ENCODE peak calls at places on chromosomes 13 and 19, in six cellular contexts. One of them, this sample, is unnamed.

GRCh38 chr13:39516140-39516539 is 86.9 kb downstream of the LHFPL6 start:
- DNase-seq in aorta: no peak
- DNase-seq in ovary: no peak
- DNase-seq in spleen: no peak
- DNase-seq in lower lobe of right lung: no peak
- DNase-seq in HCT116: no peak
- DNase-seq in this sample: peak; percentile 41

GRCh38 chr13:74253161-74253560 is 119.0 kb upstream of the KLF12 start:
- DNase-seq in aorta: no peak
- DNase-seq in ovary: no peak
- DNase-seq in spleen: no peak
- DNase-seq in lower lobe of right lung: no peak
- DNase-seq in HCT116: no peak
- DNase-seq in this sample: no peak

GRCh38 chr13:29858231-29858630 is 7.8 kb upstream of the UBL3 start:
- DNase-seq in aorta: no peak
- DNase-seq in ovary: no peak
- DNase-seq in spleen: no peak
- DNase-seq in lower lobe of right lung: no peak
- DNase-seq in HCT116: no peak
- DNase-seq in this sample: no peak

GRCh38 chr13:113485545-113485944 is 5.0 kb downstream of the DCUN1D2 start:
- DNase-seq in aorta: no peak
- DNase-seq in ovary: no peak
- DNase-seq in spleen: no peak
- DNase-seq in lower lobe of right lung: no peak
- DNase-seq in HCT116: no peak
- DNase-seq in this sample: no peak

GRCh38 chr13:46173656-46174055 is 8.3 kb downstream of the LCP1 start:
- DNase-seq in aorta: no peak
- DNase-seq in ovary: no peak
- DNase-seq in spleen: no peak
- DNase-seq in lower lobe of right lung: no peak
- DNase-seq in HCT116: no peak
- DNase-seq in this sample: no peak

GRCh38 chr13:43072394-43072793 is 49.0 kb downstream of the DNAJC15 start:
- DNase-seq in aorta: no peak
- DNase-seq in ovary: no peak
- DNase-seq in spleen: no peak
- DNase-seq in lower lobe of right lung: peak; percentile 72
- DNase-seq in HCT116: no peak
- DNase-seq in this sample: no peak

GRCh38 chr19:31347828-31348314 is 1.4 kb downstream of the TSHZ3 start:
- DNase-seq in aorta: no peak
- DNase-seq in ovary: peak; percentile 51
- DNase-seq in spleen: no peak
- DNase-seq in lower lobe of right lung: no peak
- DNase-seq in HCT116: no peak
- DNase-seq in this sample: no peak

GRCh38 chr13:42643076-42643475 is 69.1 kb downstream of the TNFSF11 start:
- DNase-seq in aorta: no peak
- DNase-seq in ovary: no peak
- DNase-seq in spleen: peak; percentile 54
- DNase-seq in lower lobe of right lung: no peak
- DNase-seq in HCT116: no peak
- DNase-seq in this sample: no peak

GRCh38 chr19:6501740-6502648 is at the start of gene TUBB4A:
- DNase-seq in aorta: no peak
- DNase-seq in ovary: no peak
- DNase-seq in spleen: peak; percentile 86
- DNase-seq in lower lobe of right lung: no peak
- DNase-seq in HCT116: no peak
- DNase-seq in this sample: peak; percentile 56

GRCh38 chr13:80239571-80240255 is 101.2 kb downstream of the SPRY2 start:
- DNase-seq in aorta: no peak
- DNase-seq in ovary: no peak
- DNase-seq in spleen: no peak
- DNase-seq in lower lobe of right lung: no peak
- DNase-seq in HCT116: no peak
- DNase-seq in this sample: no peak

GRCh38 chr13:31528176-31528575 is 211.2 kb upstream of the RXFP2 start:
- DNase-seq in aorta: no peak
- DNase-seq in ovary: no peak
- DNase-seq in spleen: no peak
- DNase-seq in lower lobe of right lung: no peak
- DNase-seq in HCT116: no peak
- DNase-seq in this sample: no peak

GRCh38 chr13:71870036-71870435 is 3.0 kb upstream of the DACH1 start:
- DNase-seq in aorta: no peak
- DNase-seq in ovary: no peak
- DNase-seq in spleen: no peak
- DNase-seq in lower lobe of right lung: no peak
- DNase-seq in HCT116: no peak
- DNase-seq in this sample: no peak

GRCh38 chr13:41565221-41565620 is 107.9 kb downstream of the RGCC start:
- DNase-seq in aorta: no peak
- DNase-seq in ovary: no peak
- DNase-seq in spleen: no peak
- DNase-seq in lower lobe of right lung: no peak
- DNase-seq in HCT116: no peak
- DNase-seq in this sample: no peak

GRCh38 chr13:73303858-73304257 is 245.1 kb downstream of the KLF5 start:
- DNase-seq in aorta: no peak
- DNase-seq in ovary: no peak
- DNase-seq in spleen: no peak
- DNase-seq in lower lobe of right lung: no peak
- DNase-seq in HCT116: no peak
- DNase-seq in this sample: no peak

GRCh38 chr13:30108913-30109237 is 198.5 kb downstream of the KATNAL1 start:
- DNase-seq in aorta: no peak
- DNase-seq in ovary: no peak
- DNase-seq in spleen: no peak
- DNase-seq in lower lobe of right lung: peak; percentile 82
- DNase-seq in HCT116: no peak
- DNase-seq in this sample: no peak

GRCh38 chr13:113900646-113901045 is 36.8 kb upstream of the GAS6 start:
- DNase-seq in aorta: no peak
- DNase-seq in ovary: peak; percentile 4
- DNase-seq in spleen: no peak
- DNase-seq in lower lobe of right lung: no peak
- DNase-seq in HCT116: no peak
- DNase-seq in this sample: no peak

GRCh38 chr19:15998166-15998565 is 49.4 kb downstream of the OR10H4 start:
- DNase-seq in aorta: no peak
- DNase-seq in ovary: no peak
- DNase-seq in spleen: no peak
- DNase-seq in lower lobe of right lung: no peak
- DNase-seq in HCT116: no peak
- DNase-seq in this sample: no peak

GRCh38 chr19:17779281-17779930 is 15.5 kb upstream of the B3GNT3 start:
- DNase-seq in aorta: no peak
- DNase-seq in ovary: peak; percentile 46
- DNase-seq in spleen: peak; percentile 87
- DNase-seq in lower lobe of right lung: peak; percentile 76
- DNase-seq in HCT116: peak; percentile 93
- DNase-seq in this sample: peak; percentile 50

GRCh38 chr13:91988331-91988730 is 589.9 kb downstream of the GPC5 start:
- DNase-seq in aorta: no peak
- DNase-seq in ovary: no peak
- DNase-seq in spleen: no peak
- DNase-seq in lower lobe of right lung: no peak
- DNase-seq in HCT116: no peak
- DNase-seq in this sample: peak; percentile 83

GRCh38 chr13:90154311-90154960 is 1193.1 kb upstream of the MIR17HG start:
- DNase-seq in aorta: no peak
- DNase-seq in ovary: no peak
- DNase-seq in spleen: no peak
- DNase-seq in lower lobe of right lung: no peak
- DNase-seq in HCT116: no peak
- DNase-seq in this sample: no peak

GRCh38 chr19:3161453-3161852 is 17.1 kb upstream of the S1PR4 start:
- DNase-seq in aorta: peak; percentile 30
- DNase-seq in ovary: no peak
- DNase-seq in spleen: no peak
- DNase-seq in lower lobe of right lung: no peak
- DNase-seq in HCT116: no peak
- DNase-seq in this sample: no peak

GRCh38 chr13:37481005-37481857 is 117.3 kb downstream of the POSTN start:
- DNase-seq in aorta: no peak
- DNase-seq in ovary: no peak
- DNase-seq in spleen: no peak
- DNase-seq in lower lobe of right lung: no peak
- DNase-seq in HCT116: no peak
- DNase-seq in this sample: no peak

GRCh38 chr13:20534038-20534608 is 8.5 kb upstream of the CRYL1 start:
- DNase-seq in aorta: no peak
- DNase-seq in ovary: no peak
- DNase-seq in spleen: no peak
- DNase-seq in lower lobe of right lung: no peak
- DNase-seq in HCT116: no peak
- DNase-seq in this sample: no peak

GRCh38 chr19:47848871-47849473 is 10.1 kb upstream of the TPRX2 start:
- DNase-seq in aorta: no peak
- DNase-seq in ovary: no peak
- DNase-seq in spleen: peak; percentile 23
- DNase-seq in lower lobe of right lung: peak; percentile 54
- DNase-seq in HCT116: peak; percentile 57
- DNase-seq in this sample: peak; percentile 98

GRCh38 chr19:49713236-49713845 is 22.4 kb downstream of the CPT1C start:
- DNase-seq in aorta: no peak
- DNase-seq in ovary: no peak
- DNase-seq in spleen: no peak
- DNase-seq in lower lobe of right lung: no peak
- DNase-seq in HCT116: no peak
- DNase-seq in this sample: no peak

DNA sequence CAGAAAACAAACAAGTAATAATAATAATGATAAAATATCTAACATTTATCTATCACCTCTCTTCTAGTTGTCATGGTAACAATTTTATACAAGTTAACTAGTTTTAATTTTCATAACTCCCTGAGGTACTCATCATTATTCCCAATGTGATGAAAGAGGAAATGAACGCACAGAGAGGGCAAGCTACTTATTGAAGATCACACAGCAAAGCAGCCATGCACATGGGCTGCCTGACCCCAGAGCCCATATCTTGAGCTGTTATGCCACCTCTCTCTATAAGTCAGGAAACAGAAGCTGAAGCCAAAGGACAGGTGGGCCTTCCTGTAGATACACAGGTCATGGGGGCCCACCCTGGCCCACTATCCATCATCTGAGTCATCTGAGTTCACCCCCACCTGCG is 4.9 kb upstream of the KLK4 start:
- DNase-seq in aorta: no peak
- DNase-seq in ovary: no peak
- DNase-seq in spleen: no peak
- DNase-seq in lower lobe of right lung: no peak
- DNase-seq in HCT116: no peak
- DNase-seq in this sample: no peak
- H3K27me3 ChIP-seq in aorta: no peaks in the 10 kb centered on the region
- H3K27me3 ChIP-seq in ovary: no peaks in the 10 kb centered on the region
- H3K27me3 ChIP-seq in spleen: peaks cover 57% of the 10 kb centered on the region
- H3K27me3 ChIP-seq in lower lobe of right lung: peaks cover 48% of the 10 kb centered on the region
- H3K27me3 ChIP-seq in HCT116: peaks cover 9% of the 10 kb centered on the region
- H3K27me3 ChIP-seq in this sample: peaks cover 74% of the 10 kb centered on the region

GRCh38 chr19:12842511-12842910 is 4.2 kb downstream of the MAST1 start:
- DNase-seq in aorta: no peak
- DNase-seq in ovary: no peak
- DNase-seq in spleen: no peak
- DNase-seq in lower lobe of right lung: no peak
- DNase-seq in HCT116: no peak
- DNase-seq in this sample: no peak

GRCh38 chr19:12838182-12838890 is at the start of gene MAST1:
- DNase-seq in aorta: no peak
- DNase-seq in ovary: no peak
- DNase-seq in spleen: peak; percentile 80
- DNase-seq in lower lobe of right lung: peak; percentile 47
- DNase-seq in HCT116: no peak
- DNase-seq in this sample: peak; percentile 65

GRCh38 chr19:12838893-12839656 is 760 bp downstream of the MAST1 start:
- DNase-seq in aorta: no peak
- DNase-seq in ovary: no peak
- DNase-seq in spleen: no peak
- DNase-seq in lower lobe of right lung: no peak
- DNase-seq in HCT116: no peak
- DNase-seq in this sample: no peak

GRCh38 chr19:12841094-12841493 is 2.8 kb downstream of the MAST1 start:
- DNase-seq in aorta: no peak
- DNase-seq in ovary: no peak
- DNase-seq in spleen: no peak
- DNase-seq in lower lobe of right lung: peak; percentile 50
- DNase-seq in HCT116: no peak
- DNase-seq in this sample: no peak

GRCh38 chr19:12840091-12841079 is 2.1 kb downstream of the MAST1 start:
- DNase-seq in aorta: no peak
- DNase-seq in ovary: no peak
- DNase-seq in spleen: no peak
- DNase-seq in lower lobe of right lung: peak; percentile 77
- DNase-seq in HCT116: peak; percentile 93
- DNase-seq in this sample: peak; percentile 85
- H3K27ac ChIP-seq in aorta: no peak overlapping the region
- H3K27ac ChIP-seq in ovary: no peak overlapping the region
- H3K27ac ChIP-seq in spleen: no peak overlapping the region
- H3K27ac ChIP-seq in lower lobe of right lung: no peak overlapping the region
- H3K27ac ChIP-seq in HCT116: peak overlapping the region; percentile 46
- H3K27ac ChIP-seq in this sample: no peak overlapping the region

GRCh38 chr19:10964903-10965302 is 4.1 kb downstream of the SMARCA4 start:
- DNase-seq in aorta: no peak
- DNase-seq in ovary: no peak
- DNase-seq in spleen: no peak
- DNase-seq in lower lobe of right lung: no peak
- DNase-seq in HCT116: no peak
- DNase-seq in this sample: no peak

GRCh38 chr19:10965398-10965797 is 4.6 kb downstream of the SMARCA4 start:
- DNase-seq in aorta: no peak
- DNase-seq in ovary: no peak
- DNase-seq in spleen: no peak
- DNase-seq in lower lobe of right lung: no peak
- DNase-seq in HCT116: no peak
- DNase-seq in this sample: no peak

GRCh38 chr19:10971107-10971715 is 10.4 kb downstream of the SMARCA4 start:
- DNase-seq in aorta: no peak
- DNase-seq in ovary: no peak
- DNase-seq in spleen: no peak
- DNase-seq in lower lobe of right lung: no peak
- DNase-seq in HCT116: no peak
- DNase-seq in this sample: no peak

GRCh38 chr19:10966809-10967208 is 6.0 kb downstream of the SMARCA4 start:
- DNase-seq in aorta: no peak
- DNase-seq in ovary: no peak
- DNase-seq in spleen: no peak
- DNase-seq in lower lobe of right lung: no peak
- DNase-seq in HCT116: no peak
- DNase-seq in this sample: no peak

GRCh38 chr19:10968527-10969081 is 7.8 kb downstream of the SMARCA4 start:
- DNase-seq in aorta: no peak
- DNase-seq in ovary: no peak
- DNase-seq in spleen: no peak
- DNase-seq in lower lobe of right lung: no peak
- DNase-seq in HCT116: no peak
- DNase-seq in this sample: no peak
- H3K4me3 ChIP-seq in aorta: no peak overlapping the region
- H3K4me3 ChIP-seq in ovary: no peak overlapping the region
- H3K4me3 ChIP-seq in spleen: no peak overlapping the region
- H3K4me3 ChIP-seq in lower lobe of right lung: no peak overlapping the region
- H3K4me3 ChIP-seq in HCT116: no peak overlapping the region
- H3K4me3 ChIP-seq in this sample: no peak overlapping the region

GRCh38 chr13:96081888-96082287 is 8.0 kb upstream of the HS6ST3 start:
- DNase-seq in aorta: no peak
- DNase-seq in ovary: no peak
- DNase-seq in spleen: no peak
- DNase-seq in lower lobe of right lung: no peak
- DNase-seq in HCT116: no peak
- DNase-seq in this sample: no peak
- H3K27me3 ChIP-seq in aorta: no peaks in the 10 kb centered on the region
- H3K27me3 ChIP-seq in ovary: no peaks in the 10 kb centered on the region
- H3K27me3 ChIP-seq in spleen: no peaks in the 10 kb centered on the region
- H3K27me3 ChIP-seq in lower lobe of right lung: no peaks in the 10 kb centered on the region
- H3K27me3 ChIP-seq in HCT116: peaks cover 27% of the 10 kb centered on the region
- H3K27me3 ChIP-seq in this sample: peaks cover 73% of the 10 kb centered on the region